ENCODE peak calls at places on chromosomes 7 and 10, in five cellular contexts. One of them, this sample, is unnamed.

GRCh38 chr10:113126506-113127192 is 176.6 kb downstream of the TCF7L2 start:
- DNase-seq in small intestine: peak; percentile 74
- DNase-seq in mammary epithelial cell: peak; percentile 63
- DNase-seq in adrenal gland: peak; percentile 71
- DNase-seq in psoas muscle: peak; percentile 73
- DNase-seq in this sample: peak; percentile 28

GRCh38 chr10:132443998-132444876 is 47.2 kb downstream of the PWWP2B start:
- DNase-seq in small intestine: no peak
- DNase-seq in mammary epithelial cell: no peak
- DNase-seq in adrenal gland: no peak
- DNase-seq in psoas muscle: no peak
- DNase-seq in this sample: no peak

GRCh38 chr7:26620352-26620751 is 244.0 kb downstream of the SKAP2 start:
- DNase-seq in small intestine: no peak
- DNase-seq in mammary epithelial cell: no peak
- DNase-seq in adrenal gland: no peak
- DNase-seq in psoas muscle: peak; percentile 19
- DNase-seq in this sample: no peak

GRCh38 chr10:17226891-17227303 is 1.1 kb upstream of the VIM start:
- DNase-seq in small intestine: no peak
- DNase-seq in mammary epithelial cell: no peak
- DNase-seq in adrenal gland: peak; percentile 33
- DNase-seq in psoas muscle: no peak
- DNase-seq in this sample: no peak

GRCh38 chr7:47320296-47320695 is 261.6 kb downstream of the TNS3 start:
- DNase-seq in small intestine: no peak
- DNase-seq in mammary epithelial cell: no peak
- DNase-seq in adrenal gland: no peak
- DNase-seq in psoas muscle: no peak
- DNase-seq in this sample: no peak

GRCh38 chr10:60537697-60538096 is 148.0 kb upstream of the ANK3 start:
- DNase-seq in small intestine: no peak
- DNase-seq in mammary epithelial cell: no peak
- DNase-seq in adrenal gland: no peak
- DNase-seq in psoas muscle: no peak
- DNase-seq in this sample: no peak

GRCh38 chr7:254337-255037 is 35.5 kb upstream of the FOXL3 start:
- DNase-seq in small intestine: no peak
- DNase-seq in mammary epithelial cell: no peak
- DNase-seq in adrenal gland: no peak
- DNase-seq in psoas muscle: peak; percentile 5
- DNase-seq in this sample: no peak

GRCh38 chr7:45685619-45686240 is 111.6 kb downstream of the ADCY1 start:
- DNase-seq in small intestine: no peak
- DNase-seq in mammary epithelial cell: no peak
- DNase-seq in adrenal gland: no peak
- DNase-seq in psoas muscle: no peak
- DNase-seq in this sample: no peak

GRCh38 chr7:95155965-95156364 is 168.4 kb downstream of the PON1 start:
- DNase-seq in small intestine: no peak
- DNase-seq in mammary epithelial cell: no peak
- DNase-seq in adrenal gland: no peak
- DNase-seq in psoas muscle: no peak
- DNase-seq in this sample: no peak

DNA sequence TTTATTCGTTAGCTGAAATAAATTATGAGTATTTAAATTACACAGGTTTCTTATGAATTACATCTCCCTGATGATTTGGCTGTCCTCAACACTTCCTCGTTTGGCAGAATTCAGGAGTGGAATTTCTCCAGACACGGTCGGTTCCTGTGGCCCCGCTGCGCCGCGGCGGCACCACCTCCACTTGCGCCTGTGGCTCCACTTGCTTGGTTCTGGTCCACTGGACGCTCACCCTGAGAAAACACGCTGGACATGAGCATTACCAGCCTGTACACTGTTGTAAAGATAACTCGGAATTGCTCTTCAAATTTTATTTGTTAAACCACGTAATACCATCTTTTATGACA is 85.3 kb downstream of the ZNF33B start:
- DNase-seq in small intestine: no peak
- DNase-seq in mammary epithelial cell: no peak
- DNase-seq in adrenal gland: no peak
- DNase-seq in psoas muscle: no peak
- DNase-seq in this sample: no peak
- H3K27ac ChIP-seq in small intestine: no peak overlapping the region
- H3K27ac ChIP-seq in mammary epithelial cell: no peak overlapping the region
- H3K27ac ChIP-seq in adrenal gland: peak overlapping the region; percentile 68
- H3K27ac ChIP-seq in psoas muscle: peak overlapping the region; percentile 51
- H3K27ac ChIP-seq in this sample: peak overlapping the region; percentile 76

GRCh38 chr10:125848371-125848770 is 25.0 kb downstream of the BCCIP start:
- DNase-seq in small intestine: no peak
- DNase-seq in mammary epithelial cell: no peak
- DNase-seq in adrenal gland: no peak
- DNase-seq in psoas muscle: no peak
- DNase-seq in this sample: no peak

GRCh38 chr10:125848857-125849256 is 25.5 kb downstream of the BCCIP start:
- DNase-seq in small intestine: no peak
- DNase-seq in mammary epithelial cell: no peak
- DNase-seq in adrenal gland: no peak
- DNase-seq in psoas muscle: no peak
- DNase-seq in this sample: no peak

GRCh38 chr10:125846894-125847293 is 23.5 kb downstream of the BCCIP start:
- DNase-seq in small intestine: no peak
- DNase-seq in mammary epithelial cell: no peak
- DNase-seq in adrenal gland: no peak
- DNase-seq in psoas muscle: no peak
- DNase-seq in this sample: no peak

GRCh38 chr10:125849448-125849847 is 26.1 kb downstream of the BCCIP start:
- DNase-seq in small intestine: no peak
- DNase-seq in mammary epithelial cell: no peak
- DNase-seq in adrenal gland: no peak
- DNase-seq in psoas muscle: no peak
- DNase-seq in this sample: no peak

DNA sequence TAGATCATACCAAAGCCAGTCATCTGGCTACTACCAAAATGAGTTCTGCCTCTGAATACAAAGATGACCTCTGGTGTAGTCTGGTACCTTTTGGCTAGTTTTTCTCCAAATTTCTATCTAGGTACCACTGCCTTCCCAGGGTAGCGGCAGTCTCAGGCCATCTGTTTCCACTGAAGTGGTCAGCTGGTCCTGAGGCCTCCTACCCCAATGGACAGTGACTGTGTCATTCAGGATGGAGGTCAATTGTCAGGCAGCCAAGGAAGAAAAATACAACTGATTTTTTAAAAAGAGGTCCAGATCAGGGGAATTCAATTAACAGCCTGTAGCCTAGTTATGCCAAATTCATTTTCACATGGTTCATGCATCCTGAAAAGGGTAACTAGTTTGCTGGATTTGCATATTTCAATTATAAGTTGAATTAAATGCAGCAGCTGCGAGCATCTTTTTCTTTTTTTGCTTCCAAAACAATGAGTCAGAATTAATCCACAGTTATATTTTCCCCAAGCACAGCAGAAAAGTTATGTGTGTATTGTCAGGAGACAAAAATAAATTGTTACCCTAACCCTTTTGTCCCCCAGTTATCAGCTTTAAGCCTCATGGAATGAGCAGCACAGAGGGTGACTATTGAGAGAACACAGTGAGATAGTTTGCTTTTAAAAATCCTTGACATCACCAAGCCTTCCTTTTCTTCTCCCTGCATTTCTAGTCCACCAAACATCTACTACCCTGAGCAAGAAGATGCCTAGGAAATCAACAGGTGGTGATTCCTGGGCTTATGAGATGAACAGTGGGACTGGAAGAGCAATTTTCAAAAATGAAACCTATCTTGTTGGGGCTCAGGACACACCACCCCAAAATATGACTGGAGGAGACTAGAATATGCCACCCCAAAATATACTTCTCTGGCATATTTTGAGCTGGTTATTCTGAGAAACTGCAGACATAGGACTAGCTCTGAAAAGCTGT is 27.7 kb downstream of the BCCIP start:
- DNase-seq in small intestine: no peak
- DNase-seq in mammary epithelial cell: no peak
- DNase-seq in adrenal gland: no peak
- DNase-seq in psoas muscle: no peak
- DNase-seq in this sample: no peak
- H3K27ac ChIP-seq in small intestine: no peak overlapping the region
- H3K27ac ChIP-seq in mammary epithelial cell: no peak overlapping the region
- H3K27ac ChIP-seq in adrenal gland: no peak overlapping the region
- H3K27ac ChIP-seq in psoas muscle: no peak overlapping the region
- H3K27ac ChIP-seq in this sample: no peak overlapping the region

DNA sequence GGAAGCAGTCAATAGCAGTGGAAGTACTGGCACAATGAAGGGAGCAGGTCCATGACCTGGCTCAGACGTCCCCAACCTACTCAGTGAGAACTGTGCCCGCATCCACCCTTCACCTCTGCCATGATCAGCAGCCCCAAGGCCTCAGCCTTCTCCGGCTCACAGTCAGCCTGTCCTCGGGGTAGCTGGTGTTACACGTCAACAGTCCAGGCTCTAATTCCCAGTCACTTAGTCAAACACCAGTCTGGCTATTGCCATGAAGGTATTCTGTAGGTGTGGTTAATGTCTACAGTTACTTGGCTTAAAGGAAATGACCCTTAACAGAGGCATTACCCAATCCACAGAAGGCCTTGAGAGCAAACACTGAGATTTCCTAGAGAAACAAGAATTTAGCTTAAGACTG is 49.1 kb downstream of the GRB10 start:
- DNase-seq in small intestine: no peak
- DNase-seq in mammary epithelial cell: peak; percentile 40
- DNase-seq in adrenal gland: no peak
- DNase-seq in psoas muscle: no peak
- DNase-seq in this sample: no peak
- H3K27ac ChIP-seq in small intestine: no peak overlapping the region
- H3K27ac ChIP-seq in mammary epithelial cell: no peak overlapping the region
- H3K27ac ChIP-seq in adrenal gland: no peak overlapping the region
- H3K27ac ChIP-seq in psoas muscle: peak overlapping the region; percentile 10
- H3K27ac ChIP-seq in this sample: no peak overlapping the region

DNA sequence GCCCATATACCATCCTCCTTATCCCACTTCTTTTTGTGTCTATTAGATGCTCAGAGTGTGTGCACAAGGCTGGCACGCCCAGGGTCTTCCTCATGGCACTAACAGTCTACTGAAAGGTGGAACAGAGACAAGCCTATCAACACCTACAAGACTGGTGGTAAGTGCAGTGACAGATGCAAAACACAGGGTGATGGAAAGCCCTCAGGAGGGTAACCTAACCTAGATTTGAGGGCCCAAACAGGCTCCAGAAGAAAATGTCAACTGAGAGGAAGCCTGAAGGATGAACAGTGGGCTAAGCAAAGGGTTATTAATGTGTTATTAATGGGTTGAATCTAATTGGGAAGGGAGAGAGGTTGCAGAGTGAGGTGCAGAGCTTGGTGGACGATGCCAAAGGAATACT is 1.2 kb upstream of the FAS start:
- DNase-seq in small intestine: no peak
- DNase-seq in mammary epithelial cell: no peak
- DNase-seq in adrenal gland: no peak
- DNase-seq in psoas muscle: no peak
- DNase-seq in this sample: no peak
- H3K27ac ChIP-seq in small intestine: no peak overlapping the region
- H3K27ac ChIP-seq in mammary epithelial cell: peak overlapping the region; percentile 97
- H3K27ac ChIP-seq in adrenal gland: peak overlapping the region; percentile 97
- H3K27ac ChIP-seq in psoas muscle: peak overlapping the region; percentile 79
- H3K27ac ChIP-seq in this sample: no peak overlapping the region

DNA sequence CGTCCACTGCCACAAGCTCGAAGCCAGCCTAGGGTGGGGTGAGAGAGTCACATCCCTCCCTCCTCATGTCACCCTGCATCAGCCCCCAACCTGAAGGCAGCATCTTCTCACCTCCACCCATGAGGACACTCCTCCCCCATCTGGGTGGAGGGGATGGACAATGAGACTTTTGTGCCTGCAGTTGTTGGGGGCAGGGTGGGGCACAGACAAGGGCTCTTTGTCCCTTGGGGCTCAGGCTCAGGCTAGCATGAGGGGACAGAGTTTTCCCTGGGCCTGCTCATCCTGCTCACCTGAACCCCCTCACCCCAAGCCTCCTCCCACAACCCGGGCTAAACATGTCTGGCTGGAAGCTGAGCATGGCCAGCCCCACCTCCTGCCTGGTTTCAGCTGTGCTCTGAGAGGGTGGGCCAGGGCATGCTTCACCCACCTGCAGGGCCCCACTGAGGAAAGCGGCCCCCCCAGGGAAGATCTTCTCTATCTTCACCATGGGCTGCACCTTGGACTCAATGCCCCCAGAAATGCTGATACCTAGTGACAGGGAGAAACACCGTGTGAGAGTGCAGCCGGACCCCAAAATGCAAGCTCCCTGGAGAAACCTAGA is 9.3 kb downstream of the LZTS2 start:
- DNase-seq in small intestine: no peak
- DNase-seq in mammary epithelial cell: peak; percentile 72
- DNase-seq in adrenal gland: no peak
- DNase-seq in psoas muscle: no peak
- DNase-seq in this sample: peak; percentile 82
- H3K27ac ChIP-seq in small intestine: no peak overlapping the region
- H3K27ac ChIP-seq in mammary epithelial cell: no peak overlapping the region
- H3K27ac ChIP-seq in adrenal gland: peak overlapping the region; percentile 20
- H3K27ac ChIP-seq in psoas muscle: no peak overlapping the region
- H3K27ac ChIP-seq in this sample: peak overlapping the region; percentile 97

GRCh38 chr7:86965727-86966120 is 93.7 kb downstream of the ELAPOR2 start:
- DNase-seq in small intestine: no peak
- DNase-seq in mammary epithelial cell: no peak
- DNase-seq in adrenal gland: no peak
- DNase-seq in psoas muscle: no peak
- DNase-seq in this sample: no peak
- H3K27ac ChIP-seq in small intestine: no peak overlapping the region
- H3K27ac ChIP-seq in mammary epithelial cell: no peak overlapping the region
- H3K27ac ChIP-seq in adrenal gland: no peak overlapping the region
- H3K27ac ChIP-seq in psoas muscle: no peak overlapping the region
- H3K27ac ChIP-seq in this sample: peak overlapping the region; percentile 79

GRCh38 chr10:72719941-72720592 is 28.1 kb downstream of the MCU start:
- DNase-seq in small intestine: peak; percentile 59
- DNase-seq in mammary epithelial cell: peak; percentile 54
- DNase-seq in adrenal gland: no peak
- DNase-seq in psoas muscle: no peak
- DNase-seq in this sample: no peak
- H3K27ac ChIP-seq in small intestine: no peak overlapping the region
- H3K27ac ChIP-seq in mammary epithelial cell: no peak overlapping the region
- H3K27ac ChIP-seq in adrenal gland: no peak overlapping the region
- H3K27ac ChIP-seq in psoas muscle: no peak overlapping the region
- H3K27ac ChIP-seq in this sample: no peak overlapping the region

DNA sequence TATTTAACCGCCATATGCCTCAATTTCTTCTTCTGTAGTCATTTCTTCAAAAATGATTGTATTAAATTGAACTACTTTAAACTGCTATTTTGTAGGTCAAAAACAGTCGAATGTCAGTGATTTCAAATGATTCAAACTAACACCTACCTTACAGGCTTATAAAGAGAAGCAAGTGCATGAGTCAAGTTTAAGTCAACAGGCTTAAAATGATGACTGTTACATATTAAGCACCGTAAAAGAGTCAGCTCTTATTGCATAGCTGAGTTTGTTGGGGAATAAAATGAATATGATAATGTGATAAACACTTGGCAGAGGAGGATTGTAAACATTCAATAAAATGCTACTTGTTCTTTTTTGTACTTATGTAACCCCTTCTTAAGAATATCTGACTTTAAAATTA is 90.1 kb upstream of the ANKRD1 start:
- DNase-seq in small intestine: no peak
- DNase-seq in mammary epithelial cell: peak; percentile 8
- DNase-seq in adrenal gland: no peak
- DNase-seq in psoas muscle: no peak
- DNase-seq in this sample: no peak
- H3K27ac ChIP-seq in small intestine: no peak overlapping the region
- H3K27ac ChIP-seq in mammary epithelial cell: no peak overlapping the region
- H3K27ac ChIP-seq in adrenal gland: no peak overlapping the region
- H3K27ac ChIP-seq in psoas muscle: no peak overlapping the region
- H3K27ac ChIP-seq in this sample: no peak overlapping the region

This sample was measured in caudate nucleus.